ENCODE peak calls at places on chromosomes 12 and 14, in five cellular contexts. J is HepG2, M is WTC11, U is GM23338, K is K562. S is an unnamed sample.

GRCh38 chr12:71283883-71284282 is 126.1 kb upstream of the TSPAN8 start:
- DNase-seq in J (no peak), M (no peak), U (no peak), K (no peak), S (no peak)

GRCh38 chr12:55823419-55823818 is 5.6 kb downstream of the ORMDL2 start:
- DNase-seq in J (peak; percentile 65), M (no peak), U (no peak), K (no peak), S (no peak)

GRCh38 chr14:74892745-74893144 is 11.0 kb downstream of the DLST start:
- DNase-seq in J (no peak), M (no peak), U (no peak), K (no peak), S (no peak)

GRCh38 chr14:104555621-104556255 is 23.8 kb upstream of the C14orf180 start:
- DNase-seq in J (no peak), M (peak; percentile 6), U (no peak), K (no peak), S (no peak)

GRCh38 chr12:53467880-53468279 is 16.0 kb downstream of the PCBP2 start:
- DNase-seq in J (no peak), M (no peak), U (no peak), K (no peak), S (no peak)

GRCh38 chr12:76080017-76080728 is 4.3 kb downstream of the NAP1L1 start:
- DNase-seq in J (peak; percentile 7), M (no peak), U (no peak), K (no peak), S (no peak)

GRCh38 chr12:108720757-108721514 is 10.4 kb downstream of the CORO1C start:
- DNase-seq in J (no peak), M (no peak), U (no peak), K (no peak), S (no peak)

GRCh38 chr12:24246921-24247320 is 297.5 kb upstream of the SOX5 start:
- DNase-seq in J (no peak), M (no peak), U (no peak), K (no peak), S (no peak)

GRCh38 chr14:31902002-31902401 is 175.1 kb upstream of the ARHGAP5 start:
- DNase-seq in J (peak; percentile 66), M (no peak), U (no peak), K (peak; percentile 37), S (no peak)

GRCh38 chr12:8572507-8572906 is 31.8 kb upstream of the CLEC4E start:
- DNase-seq in J (no peak), M (no peak), U (no peak), K (no peak), S (no peak)

GRCh38 chr12:93127582-93128331 is 198.7 kb upstream of the EEA1 start:
- DNase-seq in J (peak; percentile 98), M (peak; percentile 22), U (peak; percentile 69), K (peak; percentile 27), S (no peak)

GRCh38 chr14:103123634-103124500 is 606 bp downstream of the TNFAIP2 start:
- DNase-seq in J (no peak), M (peak; percentile 60), U (peak; percentile 70), K (no peak), S (no peak)

GRCh38 chr12:106120578-106121105 is 18.1 kb downstream of the NUAK1 start:
- DNase-seq in J (peak; percentile 84), M (no peak), U (no peak), K (no peak), S (no peak)

GRCh38 chr12:93440043-93440835 is 1.5 kb downstream of the UBE2N start:
- DNase-seq in J (no peak), M (no peak), U (no peak), K (no peak), S (no peak)

GRCh38 chr12:88816201-88816600 is 235.9 kb upstream of the KITLG start:
- DNase-seq in J (no peak), M (no peak), U (no peak), K (no peak), S (no peak)

GRCh38 chr12:124524231-124524925 is 43.0 kb downstream of the NCOR2 start:
- DNase-seq in J (no peak), M (no peak), U (no peak), K (no peak), S (no peak)

GRCh38 chr12:21528953-21529352 is 2.9 kb downstream of the SPX start:
- DNase-seq in J (no peak), M (no peak), U (no peak), K (no peak), S (no peak)

GRCh38 chr12:64180951-64181350 is 41.1 kb downstream of the KICS2 start:
- DNase-seq in J (no peak), M (no peak), U (no peak), K (no peak), S (no peak)

GRCh38 chr14:63713058-63713457 is 14.8 kb downstream of the SGPP1 start:
- DNase-seq in J (no peak), M (no peak), U (no peak), K (no peak), S (no peak)

GRCh38 chr14:93984070-93984469 is 7.7 kb upstream of the ASB2 start:
- DNase-seq in J (no peak), M (no peak), U (peak; percentile 25), K (no peak), S (no peak)

GRCh38 chr14:35333347-35333730 is 41.2 kb downstream of the PSMA6 start:
- DNase-seq in J (no peak), M (peak; percentile 20), U (peak; percentile 20), K (peak; percentile 1), S (peak; percentile 44)

GRCh38 chr14:41457393-41457792 is 149.3 kb upstream of the LRFN5 start:
- DNase-seq in J (no peak), M (no peak), U (no peak), K (no peak), S (no peak)

GRCh38 chr12:51009038-51009437 is 17.1 kb downstream of the SLC11A2 start:
- DNase-seq in J (no peak), M (no peak), U (no peak), K (no peak), S (no peak)

GRCh38 chr12:122537021-122537420 is 10.0 kb downstream of the KNTC1 start:
- DNase-seq in J (no peak), M (no peak), U (no peak), K (no peak), S (no peak)

GRCh38 chr12:124754949-124755800 is 108.5 kb downstream of the SCARB1 start:
- DNase-seq in J (no peak), M (peak; percentile 52), U (peak; percentile 74), K (no peak), S (peak; percentile 27)

GRCh38 chr14:104723651-104724406 is at the start of gene ADSS1:
- DNase-seq in J (peak; percentile 24), M (peak; percentile 66), U (peak; percentile 78), K (peak; percentile 78), S (no peak)

DNA sequence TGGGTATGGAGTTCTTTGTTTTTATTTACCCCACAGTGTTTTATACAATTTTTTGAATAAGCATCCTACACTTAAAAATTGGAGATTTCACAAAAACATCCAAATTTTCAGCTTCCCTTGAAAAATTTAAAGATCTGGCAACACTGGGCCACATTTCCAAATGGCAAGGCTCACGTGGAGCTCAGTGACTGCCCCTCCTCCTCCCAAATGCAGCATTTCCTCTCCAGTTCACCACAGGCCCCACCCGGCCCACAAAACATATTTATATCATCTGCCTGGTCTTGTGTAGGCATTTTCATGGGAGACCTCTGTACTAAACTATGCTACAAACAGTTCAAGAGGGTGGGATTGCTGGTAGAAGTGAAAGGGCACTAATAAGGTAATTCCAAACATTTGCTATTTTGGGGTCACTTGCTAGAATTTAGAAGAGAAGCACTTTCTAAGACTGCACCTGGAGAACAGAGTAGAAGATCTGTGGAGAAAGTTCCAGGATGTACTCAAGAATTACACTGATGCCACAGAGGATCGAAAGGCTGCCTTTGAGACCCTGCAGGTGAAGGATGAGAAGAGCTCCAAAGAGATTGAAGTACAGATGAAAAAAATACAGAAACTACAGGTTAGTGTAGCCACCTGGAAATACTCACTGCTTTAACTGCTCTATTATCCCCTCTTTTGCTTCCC is 7.3 kb downstream of the FKBP11 start:
- DNase-seq in J (no peak), M (no peak), U (no peak), K (no peak), S (no peak)
- TF ChIP-seq CREB1 in J (no peak), M (no peak), U (no peak), K (no peak), S (no peak)

DNA sequence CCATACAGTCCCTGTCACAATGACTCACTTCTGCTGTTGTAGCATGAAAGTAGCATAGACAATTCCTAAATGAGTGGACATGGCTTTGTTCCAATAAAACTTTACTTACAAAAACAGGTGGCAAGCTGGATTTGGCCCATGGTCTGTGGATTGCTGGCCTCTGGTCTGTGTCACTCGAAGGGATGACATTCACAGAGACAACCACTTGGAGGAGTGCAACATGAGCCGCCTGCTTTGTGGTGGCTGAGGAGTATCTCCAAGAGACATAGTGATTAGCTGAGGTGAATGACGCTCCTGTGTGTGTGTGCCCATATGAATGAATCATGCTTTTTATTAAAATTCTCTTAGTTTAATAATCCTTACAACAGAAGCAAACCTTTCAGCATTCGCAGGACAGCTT is 81.2 kb upstream of the NRXN3 start:
- DNase-seq in J (no peak), M (peak; percentile 18), U (peak; percentile 27), K (no peak), S (no peak)
- TF ChIP-seq CREB1 in J (no peak), M (no peak), U (no peak), K (no peak), S (no peak)

GRCh38 chr14:100761481-100761880 is 34.8 kb downstream of the DLK1 start:
- DNase-seq in J (no peak), M (no peak), U (no peak), K (no peak), S (no peak)
- TF ChIP-seq CREB1 in J (no peak), M (no peak), U (no peak), K (no peak), S (no peak)

GRCh38 chr14:30389134-30389900 is 169.6 kb upstream of the G2E3 start:
- DNase-seq in J (no peak), M (no peak), U (no peak), K (no peak), S (no peak)
- TF ChIP-seq CREB1 in J (no peak), M (no peak), U (no peak), K (no peak), S (no peak)

GRCh38 chr12:118979763-118980406 is 1.5 kb upstream of the SRRM4 start:
- DNase-seq in J (peak; percentile 56), M (peak; percentile 77), U (peak; percentile 94), K (peak; percentile 72), S (peak; percentile 86)
- TF ChIP-seq CREB1 in J (no peak), M (no peak), U (no peak), K (no peak), S (peak; percentile 47)